ENCODE peak calls at places on chromosomes 1 and 21, in four cellular contexts. B is PC-9, N is BJ, W is A549. Y is an unnamed sample.

GRCh38 chr1:52727114-52727586 is 897 bp downstream of the ZYG11B start:
- DNase-seq in B (no peak), N (no peak), W (peak), Y (no peak)

GRCh38 chr21:33441489-33442477 is 38.0 kb downstream of the TMEM50B start:
- DNase-seq in B (no peak), N (peak), W (peak), Y (peak)

GRCh38 chr21:39531777-39532333 is 80.1 kb downstream of the SH3BGR start:
- DNase-seq in B (no peak), N (no peak), W (no peak), Y (no peak)

GRCh38 chr1:94050675-94051074 is 70.3 kb downstream of the ABCA4 start:
- DNase-seq in B (peak), N (no peak), W (no peak), Y (no peak)

GRCh38 chr1:220809187-220809550 is 22.5 kb downstream of the MTARC1 start:
- DNase-seq in B (no peak), N (no peak), W (no peak), Y (no peak)

GRCh38 chr1:161190962-161191521 is 7.8 kb downstream of the ADAMTS4 start:
- DNase-seq in B (no peak), N (no peak), W (no peak), Y (no peak)

GRCh38 chr1:92924501-92924900 is 36.8 kb downstream of the DIPK1A start:
- DNase-seq in B (no peak), N (no peak), W (no peak), Y (no peak)

GRCh38 chr1:7247683-7248401 is 462.6 kb downstream of the CAMTA1 start:
- DNase-seq in B (no peak), N (no peak), W (no peak), Y (no peak)

GRCh38 chr1:170885551-170885950 is 49.8 kb upstream of the MROH9 start:
- DNase-seq in B (no peak), N (no peak), W (no peak), Y (peak)

GRCh38 chr1:214552174-214552608 is 789 bp upstream of the PTPN14 start:
- DNase-seq in B (peak), N (peak), W (peak), Y (peak)

GRCh38 chr1:223846668-223847007 is 891 bp upstream of the TP53BP2 start:
- DNase-seq in B (no peak), N (no peak), W (no peak), Y (peak)

GRCh38 chr21:45876381-45877159 is 105.0 kb upstream of the COL6A1 start:
- DNase-seq in B (no peak), N (no peak), W (no peak), Y (no peak)

GRCh38 chr1:156368889-156369684 is at the start of gene RHBG:
- DNase-seq in B (no peak), N (no peak), W (no peak), Y (peak)

GRCh38 chr21:46518983-46519583 is 60.4 kb downstream of the DIP2A start:
- DNase-seq in B (no peak), N (no peak), W (no peak), Y (peak)

GRCh38 chr21:45270306-45270821 is 17.3 kb downstream of the POFUT2 start:
- DNase-seq in B (no peak), N (no peak), W (no peak), Y (no peak)

GRCh38 chr1:198880818-198881597 is 242.2 kb downstream of the PTPRC start:
- DNase-seq in B (peak), N (peak), W (peak), Y (peak)

GRCh38 chr1:55571767-55572166 is 356.6 kb upstream of the USP24 start:
- DNase-seq in B (no peak), N (no peak), W (no peak), Y (no peak)

GRCh38 chr1:169003864-169004516 is 102.5 kb upstream of the ATP1B1 start:
- DNase-seq in B (peak), N (peak), W (no peak), Y (peak)

GRCh38 chr21:42653492-42654061 is at the start of gene PDE9A:
- DNase-seq in B (no peak), N (no peak), W (peak), Y (no peak)

GRCh38 chr1:209884249-209884648 is 53.8 kb upstream of the SYT14 start:
- DNase-seq in B (no peak), N (no peak), W (no peak), Y (no peak)

GRCh38 chr1:77831566-77831965 is 52.1 kb downstream of the MIGA1 start:
- DNase-seq in B (no peak), N (no peak), W (no peak), Y (peak)

GRCh38 chr1:231193710-231194340 is 32.0 kb downstream of the TRIM67 start:
- DNase-seq in B (no peak), N (no peak), W (no peak), Y (no peak)

GRCh38 chr1:104238991-104239390 is 489.3 kb downstream of the AMY1C start:
- DNase-seq in B (no peak), N (no peak), W (no peak), Y (no peak)

GRCh38 chr1:211336161-211336560 is 9.5 kb downstream of the TRAF5 start:
- DNase-seq in B (no peak), N (no peak), W (no peak), Y (no peak)
- H3K4me3 ChIP-seq in B (no peak), N (no peak), W (no peak), Y (no peak)

DNA sequence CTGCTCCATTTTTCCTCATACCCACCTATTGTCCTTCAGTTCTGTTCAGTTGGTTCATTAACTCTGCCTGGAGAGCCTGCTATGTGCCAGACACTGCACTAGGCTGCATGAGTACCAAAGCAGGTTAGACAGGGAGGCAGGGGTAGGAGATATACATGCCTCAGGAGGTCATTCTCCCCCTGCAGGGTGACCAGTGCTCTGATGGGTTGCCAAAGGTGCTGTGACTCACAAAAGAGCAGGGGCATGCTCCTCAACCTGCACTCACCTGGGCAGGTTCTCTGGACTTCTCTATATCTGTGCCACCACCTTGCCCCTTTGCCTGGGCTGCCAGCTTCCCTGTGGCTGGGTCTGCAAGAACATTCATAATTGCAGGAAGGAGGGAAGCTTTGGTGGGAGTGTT is 356.3 kb upstream of the PLXNA2 start:
- DNase-seq in B (no peak), N (no peak), W (no peak), Y (no peak)
- TF ChIP-seq CTCF in B (no peak), N (no peak), W (no peak), Y (no peak)

GRCh38 chr1:236535190-236535589 is 11.4 kb downstream of the LGALS8 start:
- DNase-seq in B (no peak), N (no peak), W (no peak), Y (no peak)
- H3K4me3 ChIP-seq in B (no peak), N (no peak), W (no peak), Y (no peak)

DNA sequence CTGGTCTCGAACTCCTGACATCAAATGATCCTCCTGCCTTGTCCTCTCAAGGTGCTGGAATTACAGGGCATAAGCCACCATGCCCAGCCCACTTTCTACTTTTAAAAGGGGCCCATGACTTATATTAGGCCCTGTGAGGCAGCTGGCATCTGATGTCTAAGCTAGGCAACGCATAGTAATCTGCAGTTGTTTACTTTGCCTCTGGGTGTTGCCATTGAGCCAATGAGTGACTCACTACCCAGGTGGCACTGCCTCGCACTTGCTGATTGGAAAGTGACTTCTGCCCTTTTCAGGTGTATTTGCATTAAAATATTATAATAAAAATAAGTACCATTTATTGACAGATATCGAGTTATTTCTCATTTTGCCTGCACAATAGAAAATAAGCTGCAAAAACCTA is 84.9 kb downstream of the KIF14 start:
- DNase-seq in B (peak), N (no peak), W (peak), Y (peak)
- TF ChIP-seq CTCF in B (no peak), N (no peak), W (peak), Y (no peak)

DNA sequence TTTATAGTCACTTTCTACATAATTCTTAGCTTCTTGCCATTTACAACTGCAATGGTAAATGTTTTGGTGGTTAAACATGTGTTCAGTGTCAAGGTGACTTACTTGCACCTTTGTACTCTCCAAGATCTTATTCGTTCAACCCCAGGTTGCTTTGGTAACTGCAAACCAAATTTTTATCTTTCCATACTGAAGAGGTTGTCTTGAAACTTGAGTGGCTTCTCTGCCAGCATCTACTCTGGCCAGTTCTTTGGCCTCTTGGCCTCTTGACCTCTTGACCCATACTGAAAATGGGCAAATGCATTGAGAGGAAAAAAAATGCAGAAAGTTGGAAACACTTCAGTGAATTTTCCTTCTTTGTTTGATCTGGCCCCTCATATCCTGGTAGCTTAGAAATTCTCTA is 88.0 kb upstream of the LRRC7 start:
- DNase-seq in B (no peak), N (no peak), W (no peak), Y (no peak)
- H3K4me3 ChIP-seq in B (no peak), N (no peak), W (no peak), Y (no peak)

GRCh38 chr1:40363721-40364120 is 9.8 kb upstream of the SMAP2 start:
- DNase-seq in B (no peak), N (no peak), W (no peak), Y (no peak)
- TF ChIP-seq CTCF in B (no peak), N (no peak), W (no peak), Y (no peak)

DNA sequence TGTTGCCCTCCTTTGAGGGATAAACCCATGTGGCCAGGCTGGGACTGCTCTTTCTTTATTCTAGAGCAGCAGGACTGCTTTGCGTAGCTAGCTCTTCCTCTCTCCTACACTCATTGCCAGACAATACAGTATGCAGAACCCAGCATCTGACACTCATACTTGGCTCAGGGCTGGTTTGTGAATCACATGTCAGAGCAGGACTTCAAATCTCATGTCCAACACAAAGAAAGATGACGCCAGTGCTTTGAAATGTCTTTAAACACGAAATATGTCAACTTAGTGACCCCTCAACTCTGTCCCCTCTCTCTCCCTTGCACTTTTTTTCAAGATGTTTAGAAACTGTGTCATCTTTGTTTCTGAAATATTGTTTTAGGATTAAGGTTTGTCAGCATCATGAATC is 135.0 kb downstream of the TGFB2 start:
- DNase-seq in B (no peak), N (no peak), W (no peak), Y (peak)
- H3K4me3 ChIP-seq in B (no peak), N (no peak), W (no peak), Y (no peak)

GRCh38 chr1:109078317-109078716 is 2.5 kb upstream of the TAF13 start:
- DNase-seq in B (peak), N (no peak), W (no peak), Y (no peak)

GRCh38 chr1:109079240-109079622 is 3.4 kb upstream of the TAF13 start:
- DNase-seq in B (no peak), N (no peak), W (no peak), Y (no peak)

GRCh38 chr1:109080441-109081082 is 4.8 kb upstream of the TAF13 start:
- DNase-seq in B (no peak), N (no peak), W (no peak), Y (no peak)

GRCh38 chr1:109075531-109076490 is at the start of gene TAF13:
- DNase-seq in B (peak), N (peak), W (peak), Y (peak)
- TF ChIP-seq CTCF in B (peak), N (peak), W (no peak), Y (peak)

DNA sequence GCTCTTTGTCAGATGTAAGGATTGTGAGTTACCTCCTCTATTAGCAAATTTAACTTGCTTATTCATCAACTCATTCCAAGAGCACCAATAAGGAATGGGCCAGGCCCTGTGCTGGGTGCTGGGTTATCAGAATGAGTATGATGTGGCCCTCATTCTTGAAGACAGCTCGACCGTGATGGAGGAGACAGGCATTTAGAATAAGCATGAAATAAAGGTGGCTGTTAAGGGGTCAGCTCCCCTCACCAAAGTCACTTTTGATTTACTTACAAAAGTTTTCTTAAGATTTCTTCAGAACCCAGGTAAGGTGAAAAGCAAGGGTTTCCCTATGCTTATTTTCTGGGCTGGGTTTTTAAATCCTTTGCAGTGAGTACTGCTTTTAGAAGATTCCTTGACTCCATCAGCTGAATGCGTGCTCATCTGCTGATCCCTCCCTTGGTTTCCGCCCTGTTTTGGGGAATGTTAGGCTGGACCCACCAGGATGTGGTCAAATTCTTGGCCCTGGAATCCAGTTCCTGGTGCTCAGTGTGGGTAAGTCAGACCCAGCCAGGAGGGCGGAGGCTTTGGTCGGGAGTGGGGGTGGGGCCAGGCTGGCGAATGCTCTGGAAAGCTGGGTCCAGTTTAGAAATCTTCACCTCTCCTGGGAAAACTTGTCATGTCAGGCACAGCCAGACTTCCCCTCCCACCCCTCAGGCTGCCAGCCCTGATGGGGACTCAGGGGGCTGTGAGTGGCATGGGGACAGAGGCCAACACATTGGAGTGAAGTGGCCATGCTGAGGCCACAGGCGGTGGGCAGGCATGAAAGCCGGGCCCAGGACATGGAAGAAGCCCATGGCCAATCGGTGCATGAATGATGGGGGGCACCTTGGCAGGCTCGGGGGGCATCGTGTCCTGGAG is 15.0 kb upstream of the PADI1 start:
- DNase-seq in B (peak), N (peak), W (no peak), Y (peak)
- H3K4me3 ChIP-seq in B (peak), N (no peak), W (no peak), Y (no peak)

DNA sequence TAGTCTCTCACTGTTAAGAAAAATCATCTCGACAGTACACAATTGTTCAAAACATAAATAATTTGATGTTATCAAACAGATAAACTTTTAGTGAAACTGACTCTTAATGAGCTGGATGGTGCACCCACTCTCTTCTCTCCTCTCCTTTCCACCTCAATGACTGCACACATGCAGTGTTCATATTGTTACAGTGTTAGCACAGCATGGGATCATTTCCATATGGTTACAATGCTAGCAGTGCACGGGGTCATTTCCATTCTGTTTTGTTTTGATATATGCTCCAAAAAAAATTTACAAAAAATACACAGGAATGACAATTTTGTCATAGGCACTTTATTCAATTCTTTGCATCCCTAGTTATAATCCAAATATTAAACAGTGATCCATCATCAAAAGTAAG is 26.4 kb upstream of the RNF187 start:
- DNase-seq in B (no peak), N (no peak), W (no peak), Y (no peak)
- TF ChIP-seq CTCF in B (no peak), N (no peak), W (no peak), Y (no peak)